ENCODE peak calls at places on chromosome 5, in five cellular contexts. U is brain microvascular endothelial cell; I is HS-27A; Y is pulmonary artery endothelial cell; P is stimulated activated CD8-positive, alpha-beta memory T cell treated with anti-CD3 and anti-CD28 coated beads, Interleukin-15, amount 100 ng/mL, for 24 hours. Z is an unnamed sample.

GRCh38 chr5:60333103-60333502 is 366.9 kb downstream of the DEPDC1B start:
- DNase-seq in U (no peak), I (no peak), Y (no peak), P (no peak), Z (no peak)

GRCh38 chr5:163396941-163397340 is 40.5 kb upstream of the CCNG1 start:
- DNase-seq in U (no peak), I (no peak), Y (no peak), P (no peak), Z (no peak)

GRCh38 chr5:53151713-53152458 is 42.3 kb upstream of the MOCS2 start:
- DNase-seq in U (peak; percentile 93), I (peak; percentile 59), Y (peak; percentile 29), P (no peak), Z (no peak)

GRCh38 chr5:150511641-150512367 is 3.9 kb downstream of the NDST1 start:
- DNase-seq in U (peak; percentile 57), I (no peak), Y (no peak), P (no peak), Z (no peak)

GRCh38 chr5:77635617-77636422 is 2.7 kb downstream of the OTP start:
- DNase-seq in U (no peak), I (no peak), Y (no peak), P (no peak), Z (no peak)

GRCh38 chr5:141434006-141434405 is 3.7 kb downstream of the PCDHGA12 start:
- DNase-seq in U (no peak), I (no peak), Y (no peak), P (no peak), Z (no peak)

GRCh38 chr5:152462021-152462721 is 57.1 kb upstream of the NMUR2 start:
- DNase-seq in U (no peak), I (no peak), Y (no peak), P (no peak), Z (no peak)

GRCh38 chr5:136511046-136511445 is 145.7 kb upstream of the TRPC7 start:
- DNase-seq in U (no peak), I (no peak), Y (no peak), P (no peak), Z (no peak)

GRCh38 chr5:120788481-120788880 is 324.4 kb downstream of the PRR16 start:
- DNase-seq in U (no peak), I (no peak), Y (no peak), P (no peak), Z (no peak)

GRCh38 chr5:155434267-155434666 is 420.7 kb downstream of the KIF4B start:
- DNase-seq in U (no peak), I (no peak), Y (no peak), P (no peak), Z (no peak)

GRCh38 chr5:132663771-132664695 is 6.1 kb downstream of the IL13 start:
- DNase-seq in U (no peak), I (no peak), Y (no peak), P (no peak), Z (peak; percentile 91)

GRCh38 chr5:126416266-126416925 is 6.8 kb upstream of the GRAMD2B start:
- DNase-seq in U (no peak), I (no peak), Y (no peak), P (no peak), Z (no peak)

GRCh38 chr5:111135406-111135805 is 43.3 kb downstream of the WDR36 start:
- DNase-seq in U (no peak), I (no peak), Y (no peak), P (no peak), Z (no peak)

GRCh38 chr5:36156124-36156601 is 4.3 kb downstream of the SKP2 start:
- DNase-seq in U (no peak), I (peak; percentile 68), Y (no peak), P (no peak), Z (no peak)

GRCh38 chr5:139063664-139064054 is 134.5 kb downstream of the SIL1 start:
- DNase-seq in U (no peak), I (no peak), Y (no peak), P (no peak), Z (no peak)

GRCh38 chr5:79576606-79577289 is 35.5 kb upstream of the TENT2 start:
- DNase-seq in U (no peak), I (no peak), Y (no peak), P (no peak), Z (no peak)

GRCh38 chr5:130720355-130720754 is 444.7 kb downstream of the HINT1 start:
- DNase-seq in U (peak; percentile 53), I (no peak), Y (no peak), P (no peak), Z (no peak)

GRCh38 chr5:168611163-168611562 is 32.0 kb upstream of the PANK3 start:
- DNase-seq in U (peak; percentile 24), I (no peak), Y (no peak), P (no peak), Z (no peak)

GRCh38 chr5:145903862-145904261 is 31.0 kb upstream of the GRXCR2 start:
- DNase-seq in U (no peak), I (no peak), Y (no peak), P (no peak), Z (no peak)

GRCh38 chr5:160298189-160298588 is 14.2 kb downstream of the CCNJL start:
- DNase-seq in U (no peak), I (no peak), Y (no peak), P (no peak), Z (no peak)

GRCh38 chr5:139131062-139131856 is 66.9 kb downstream of the SIL1 start:
- DNase-seq in U (no peak), I (no peak), Y (no peak), P (no peak), Z (no peak)